ENCODE peak calls at places on chromosomes 4 and X, in four cellular contexts. One of them, this sample, is unnamed.

GRCh38 chr4:20305976-20306375 is 54.3 kb downstream of the SLIT2 start:
- DNase-seq in Peyer's patch: no peak
- DNase-seq in MM.1S: peak; percentile 41
- DNase-seq in pancreas: no peak
- DNase-seq in this sample: peak; percentile 9

GRCh38 chrX:120697053-120697452 is 67.2 kb upstream of the C1GALT1C1 start:
- DNase-seq in Peyer's patch: no peak
- DNase-seq in MM.1S: peak; percentile 97
- DNase-seq in pancreas: no peak
- DNase-seq in this sample: no peak

GRCh38 chrX:3638280-3638873 is 75.1 kb downstream of the PRKX start:
- DNase-seq in Peyer's patch: no peak
- DNase-seq in MM.1S: peak; percentile 23
- DNase-seq in pancreas: peak; percentile 3
- DNase-seq in this sample: peak; percentile 46

GRCh38 chr4:2803624-2804448 is 11.0 kb downstream of the SH3BP2 start:
- DNase-seq in Peyer's patch: no peak
- DNase-seq in MM.1S: no peak
- DNase-seq in pancreas: no peak
- DNase-seq in this sample: peak; percentile 23

GRCh38 chr4:39933689-39934590 is 43.8 kb downstream of the PDS5A start:
- DNase-seq in Peyer's patch: no peak
- DNase-seq in MM.1S: no peak
- DNase-seq in pancreas: no peak
- DNase-seq in this sample: no peak

GRCh38 chrX:41785685-41786084 is 61.7 kb downstream of the GPR82 start:
- DNase-seq in Peyer's patch: no peak
- DNase-seq in MM.1S: no peak
- DNase-seq in pancreas: no peak
- DNase-seq in this sample: no peak

GRCh38 chr4:146202665-146203064 is 11.7 kb upstream of the REELD1 start:
- DNase-seq in Peyer's patch: no peak
- DNase-seq in MM.1S: no peak
- DNase-seq in pancreas: no peak
- DNase-seq in this sample: peak; percentile 22

GRCh38 chr4:137452799-137453198 is 79.5 kb downstream of the PCDH18 start:
- DNase-seq in Peyer's patch: no peak
- DNase-seq in MM.1S: no peak
- DNase-seq in pancreas: no peak
- DNase-seq in this sample: no peak

GRCh38 chr4:77305766-77306165 is 148.8 kb downstream of the CCNG2 start:
- DNase-seq in Peyer's patch: no peak
- DNase-seq in MM.1S: no peak
- DNase-seq in pancreas: no peak
- DNase-seq in this sample: no peak

GRCh38 chrX:40855411-40855810 is 120.1 kb upstream of the MED14 start:
- DNase-seq in Peyer's patch: no peak
- DNase-seq in MM.1S: no peak
- DNase-seq in pancreas: no peak
- DNase-seq in this sample: peak; percentile 41

GRCh38 chr4:8230891-8231290 is 31.8 kb downstream of the SH3TC1 start:
- DNase-seq in Peyer's patch: no peak
- DNase-seq in MM.1S: no peak
- DNase-seq in pancreas: no peak
- DNase-seq in this sample: no peak

GRCh38 chr4:141636771-141637460 is 533 bp downstream of the IL15 start:
- DNase-seq in Peyer's patch: peak; percentile 41
- DNase-seq in MM.1S: peak; percentile 64
- DNase-seq in pancreas: peak; percentile 33
- DNase-seq in this sample: peak; percentile 67

GRCh38 chr4:53196872-53197759 is 168.7 kb downstream of the SCFD2 start:
- DNase-seq in Peyer's patch: no peak
- DNase-seq in MM.1S: peak; percentile 71
- DNase-seq in pancreas: no peak
- DNase-seq in this sample: no peak

GRCh38 chr4:12409507-12410190 is 981.0 kb upstream of the HS3ST1 start:
- DNase-seq in Peyer's patch: no peak
- DNase-seq in MM.1S: peak; percentile 15
- DNase-seq in pancreas: no peak
- DNase-seq in this sample: no peak

GRCh38 chr4:112895785-112896184 is 153.7 kb upstream of the ANK2 start:
- DNase-seq in Peyer's patch: no peak
- DNase-seq in MM.1S: no peak
- DNase-seq in pancreas: no peak
- DNase-seq in this sample: peak; percentile 29

GRCh38 chr4:142581891-142582290 is 264.2 kb downstream of the INPP4B start:
- DNase-seq in Peyer's patch: no peak
- DNase-seq in MM.1S: no peak
- DNase-seq in pancreas: no peak
- DNase-seq in this sample: no peak

GRCh38 chr4:99462875-99463464 is 27.8 kb upstream of the ADH7 start:
- DNase-seq in Peyer's patch: peak; percentile 16
- DNase-seq in MM.1S: peak; percentile 63
- DNase-seq in pancreas: peak; percentile 49
- DNase-seq in this sample: peak; percentile 55

GRCh38 chrX:67555578-67556203 is 11.9 kb downstream of the AR start:
- DNase-seq in Peyer's patch: no peak
- DNase-seq in MM.1S: peak; percentile 27
- DNase-seq in pancreas: no peak
- DNase-seq in this sample: no peak

GRCh38 chr4:22391548-22391947 is 124.3 kb downstream of the ADGRA3 start:
- DNase-seq in Peyer's patch: no peak
- DNase-seq in MM.1S: no peak
- DNase-seq in pancreas: no peak
- DNase-seq in this sample: no peak

GRCh38 chrX:39894626-39895025 is 203.1 kb downstream of the BCOR start:
- DNase-seq in Peyer's patch: no peak
- DNase-seq in MM.1S: no peak
- DNase-seq in pancreas: peak; percentile 16
- DNase-seq in this sample: no peak

GRCh38 chrX:30830544-30830943 is 58.5 kb downstream of the TAB3 start:
- DNase-seq in Peyer's patch: no peak
- DNase-seq in MM.1S: no peak
- DNase-seq in pancreas: no peak
- DNase-seq in this sample: no peak

GRCh38 chr4:123589361-123589760 is 192.8 kb downstream of the SPRY1 start:
- DNase-seq in Peyer's patch: no peak
- DNase-seq in MM.1S: no peak
- DNase-seq in pancreas: no peak
- DNase-seq in this sample: no peak

GRCh38 chrX:148269513-148269912 is 230.9 kb upstream of the AFF2 start:
- DNase-seq in Peyer's patch: no peak
- DNase-seq in MM.1S: no peak
- DNase-seq in pancreas: no peak
- DNase-seq in this sample: no peak

GRCh38 chr4:163679189-163679588 is 184.7 kb downstream of the TMA16 start:
- DNase-seq in Peyer's patch: peak; percentile 27
- DNase-seq in MM.1S: no peak
- DNase-seq in pancreas: no peak
- DNase-seq in this sample: no peak

GRCh38 chr4:31791666-31792065 is 1071.5 kb downstream of the PCDH7 start:
- DNase-seq in Peyer's patch: no peak
- DNase-seq in MM.1S: no peak
- DNase-seq in pancreas: no peak
- DNase-seq in this sample: no peak

GRCh38 chr4:141099326-141099725 is 33.9 kb downstream of the RNF150 start:
- DNase-seq in Peyer's patch: no peak
- DNase-seq in MM.1S: no peak
- DNase-seq in pancreas: no peak
- DNase-seq in this sample: no peak

GRCh38 chr4:159360549-159360948 is 257.7 kb downstream of the RAPGEF2 start:
- DNase-seq in Peyer's patch: no peak
- DNase-seq in MM.1S: no peak
- DNase-seq in pancreas: no peak
- DNase-seq in this sample: no peak

GRCh38 chrX:134688839-134689238 is 30.6 kb upstream of the PLAC1 start:
- DNase-seq in Peyer's patch: no peak
- DNase-seq in MM.1S: no peak
- DNase-seq in pancreas: no peak
- DNase-seq in this sample: no peak

GRCh38 chr4:139711461-139711860 is 45.8 kb downstream of the MGST2 start:
- DNase-seq in Peyer's patch: no peak
- DNase-seq in MM.1S: no peak
- DNase-seq in pancreas: no peak
- DNase-seq in this sample: no peak

GRCh38 chrX:119654112-119654531 is 38.8 kb downstream of the SEPTIN6 start:
- DNase-seq in Peyer's patch: no peak
- DNase-seq in MM.1S: no peak
- DNase-seq in pancreas: peak; percentile 3
- DNase-seq in this sample: no peak

GRCh38 chr4:41209187-41209586 is 5.2 kb downstream of the APBB2 start:
- DNase-seq in Peyer's patch: no peak
- DNase-seq in MM.1S: no peak
- DNase-seq in pancreas: peak; percentile 23
- DNase-seq in this sample: no peak

GRCh38 chrX:95666056-95666455 is 1018.6 kb upstream of the DIAPH2 start:
- DNase-seq in Peyer's patch: no peak
- DNase-seq in MM.1S: no peak
- DNase-seq in pancreas: no peak
- DNase-seq in this sample: no peak

GRCh38 chr4:8855781-8856245 is 15.8 kb downstream of the HMX1 start:
- DNase-seq in Peyer's patch: no peak
- DNase-seq in MM.1S: no peak
- DNase-seq in pancreas: no peak
- DNase-seq in this sample: peak; percentile 85

DNA sequence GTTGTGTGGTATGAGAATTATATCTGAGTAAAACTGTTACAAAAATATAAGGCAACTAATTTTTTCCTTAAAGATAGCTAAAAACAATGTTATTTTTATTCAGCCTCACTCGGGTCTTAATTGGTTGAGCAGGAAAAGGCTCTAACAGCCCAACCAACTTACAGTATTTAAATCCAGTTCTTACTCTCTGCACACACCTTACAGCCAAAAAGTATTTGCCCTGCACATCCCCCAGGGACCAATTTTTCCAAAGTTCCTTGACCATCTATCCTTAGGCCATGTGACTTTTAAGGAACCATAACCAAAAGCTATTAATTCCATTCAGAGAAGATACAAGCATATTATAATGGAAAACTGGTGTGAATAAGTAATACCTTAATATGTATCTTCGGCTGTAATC is 1.2 kb upstream of the THAP9 start:
- DNase-seq in Peyer's patch: no peak
- DNase-seq in MM.1S: no peak
- DNase-seq in pancreas: no peak
- DNase-seq in this sample: no peak
- H3K4me1 ChIP-seq in Peyer's patch: no peaks in the 10 kb centered on the region
- H3K4me1 ChIP-seq in MM.1S: peaks cover 3% of the 10 kb centered on the region
- H3K4me1 ChIP-seq in pancreas: peaks cover 13% of the 10 kb centered on the region
- H3K4me1 ChIP-seq in this sample: no peaks in the 10 kb centered on the region

GRCh38 chr4:120844528-120844921 is 78.0 kb downstream of the PRDM5 start:
- DNase-seq in Peyer's patch: no peak
- DNase-seq in MM.1S: no peak
- DNase-seq in pancreas: no peak
- DNase-seq in this sample: no peak

GRCh38 chr4:120842046-120842445 is 80.5 kb downstream of the PRDM5 start:
- DNase-seq in Peyer's patch: no peak
- DNase-seq in MM.1S: no peak
- DNase-seq in pancreas: no peak
- DNase-seq in this sample: no peak

GRCh38 chr4:120847019-120847582 is 75.4 kb downstream of the PRDM5 start:
- DNase-seq in Peyer's patch: no peak
- DNase-seq in MM.1S: no peak
- DNase-seq in pancreas: no peak
- DNase-seq in this sample: no peak

GRCh38 chr4:120841580-120841979 is 80.9 kb downstream of the PRDM5 start:
- DNase-seq in Peyer's patch: no peak
- DNase-seq in MM.1S: no peak
- DNase-seq in pancreas: no peak
- DNase-seq in this sample: no peak

GRCh38 chr4:120843840-120844527 is 78.5 kb downstream of the PRDM5 start:
- DNase-seq in Peyer's patch: no peak
- DNase-seq in MM.1S: no peak
- DNase-seq in pancreas: no peak
- DNase-seq in this sample: no peak
- TF ChIP-seq CTCF in Peyer's patch: no peak
- TF ChIP-seq CTCF in MM.1S: peak; percentile 38
- TF ChIP-seq CTCF in pancreas: no peak
- TF ChIP-seq CTCF in this sample: peak; percentile 46

GRCh38 chr4:6926081-6926480 is 16.5 kb downstream of the TBC1D14 start:
- DNase-seq in Peyer's patch: no peak
- DNase-seq in MM.1S: no peak
- DNase-seq in pancreas: no peak
- DNase-seq in this sample: no peak

GRCh38 chr4:6929339-6929734 is 19.7 kb downstream of the TBC1D14 start:
- DNase-seq in Peyer's patch: no peak
- DNase-seq in MM.1S: no peak
- DNase-seq in pancreas: no peak
- DNase-seq in this sample: no peak

GRCh38 chr4:6925357-6925836 is 15.8 kb downstream of the TBC1D14 start:
- DNase-seq in Peyer's patch: no peak
- DNase-seq in MM.1S: no peak
- DNase-seq in pancreas: no peak
- DNase-seq in this sample: no peak

GRCh38 chr4:6928067-6928466 is 18.4 kb downstream of the TBC1D14 start:
- DNase-seq in Peyer's patch: no peak
- DNase-seq in MM.1S: no peak
- DNase-seq in pancreas: no peak
- DNase-seq in this sample: no peak

DNA sequence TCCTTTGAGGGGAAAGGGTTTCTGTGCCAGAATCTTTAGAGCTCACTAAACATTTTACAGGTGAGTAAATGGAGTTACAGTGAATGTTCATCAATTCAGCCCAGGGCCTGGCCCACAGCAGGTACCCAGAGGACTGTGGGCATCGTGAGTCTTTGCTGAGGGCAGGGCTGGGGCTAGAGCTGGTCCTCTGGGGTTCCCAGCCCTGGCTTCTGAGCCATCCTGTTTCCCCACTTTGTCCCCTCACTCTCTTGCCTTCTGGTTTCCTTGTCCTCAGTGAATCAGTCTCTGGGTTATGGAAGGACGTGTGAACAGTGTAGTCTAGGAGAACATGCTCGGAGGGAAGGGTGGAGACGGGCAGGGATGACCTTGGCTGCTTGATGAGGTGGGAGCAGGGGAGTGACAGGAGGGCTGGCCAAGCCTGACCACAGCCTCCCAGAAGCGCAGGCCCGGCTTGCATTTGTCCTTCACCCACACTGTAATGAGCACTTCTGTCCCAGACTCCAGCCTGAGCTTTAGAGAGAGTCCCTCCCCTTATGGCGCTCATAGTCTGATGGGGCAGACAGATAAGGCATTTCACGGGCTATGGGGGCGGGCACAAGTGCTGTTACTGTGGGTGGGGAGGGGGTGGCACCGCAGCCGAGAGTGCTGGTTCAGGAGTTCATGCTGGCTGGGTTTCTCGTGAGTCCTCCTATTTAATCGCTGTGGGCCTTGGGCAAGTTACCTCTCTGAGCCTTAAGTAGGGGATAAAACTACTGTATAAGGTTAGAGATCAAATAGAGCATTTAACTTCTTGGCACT is 17.3 kb downstream of the TBC1D14 start:
- DNase-seq in Peyer's patch: peak; percentile 48
- DNase-seq in MM.1S: no peak
- DNase-seq in pancreas: no peak
- DNase-seq in this sample: peak; percentile 46
- H3K4me1 ChIP-seq in Peyer's patch: no peaks in the 10 kb centered on the region
- H3K4me1 ChIP-seq in MM.1S: no peaks in the 10 kb centered on the region
- H3K4me1 ChIP-seq in pancreas: no peaks in the 10 kb centered on the region
- H3K4me1 ChIP-seq in this sample: no peaks in the 10 kb centered on the region

GRCh38 chrX:153927936-153928760 is 2.1 kb upstream of the ARHGAP4 start:
- DNase-seq in Peyer's patch: peak; percentile 93
- DNase-seq in MM.1S: peak; percentile 96
- DNase-seq in pancreas: peak; percentile 93
- DNase-seq in this sample: peak; percentile 94
- TF ChIP-seq CTCF in Peyer's patch: no peak
- TF ChIP-seq CTCF in MM.1S: no peak
- TF ChIP-seq CTCF in pancreas: no peak
- TF ChIP-seq CTCF in this sample: peak; percentile 30

This sample was measured in BE2C.